ENCODE peak calls at places on chromosome 19, in four cellular contexts. One of them, this sample, is unnamed.

GRCh38 chr19:15304140-15304705 is 28.1 kb downstream of the BRD4 start:
- DNase-seq in GM12878: no peak
- DNase-seq in GM12891: no peak
- DNase-seq in K562: no peak
- DNase-seq in this sample: no peak

GRCh38 chr19:56086671-56087430 is 34.2 kb downstream of the ZNF787 start:
- DNase-seq in GM12878: no peak
- DNase-seq in GM12891: peak; percentile 10
- DNase-seq in K562: no peak
- DNase-seq in this sample: no peak

GRCh38 chr19:49861127-49861526 is 6.2 kb downstream of the PNKP start:
- DNase-seq in GM12878: no peak
- DNase-seq in GM12891: no peak
- DNase-seq in K562: no peak
- DNase-seq in this sample: no peak

GRCh38 chr19:48715681-48716171 is 3.8 kb downstream of the MAMSTR start:
- DNase-seq in GM12878: no peak
- DNase-seq in GM12891: no peak
- DNase-seq in K562: no peak
- DNase-seq in this sample: no peak

GRCh38 chr19:51365211-51366049 is 758 bp downstream of the ETFB start:
- DNase-seq in GM12878: no peak
- DNase-seq in GM12891: no peak
- DNase-seq in K562: peak; percentile 49
- DNase-seq in this sample: peak; percentile 33

GRCh38 chr19:49333426-49334288 is 1.5 kb upstream of the CD37 start:
- DNase-seq in GM12878: peak; percentile 84
- DNase-seq in GM12891: no peak
- DNase-seq in K562: no peak
- DNase-seq in this sample: peak; percentile 56

GRCh38 chr19:55549500-55550320 is 4.4 kb upstream of the SBK3 start:
- DNase-seq in GM12878: no peak
- DNase-seq in GM12891: no peak
- DNase-seq in K562: no peak
- DNase-seq in this sample: no peak

GRCh38 chr19:17860993-17861360 is 1.3 kb downstream of the RPL18A start:
- DNase-seq in GM12878: no peak
- DNase-seq in GM12891: no peak
- DNase-seq in K562: peak; percentile 35
- DNase-seq in this sample: no peak

GRCh38 chr19:40249781-40250180 is 23.3 kb upstream of the CCNP start:
- DNase-seq in GM12878: no peak
- DNase-seq in GM12891: no peak
- DNase-seq in K562: no peak
- DNase-seq in this sample: no peak

GRCh38 chr19:33245948-33246728 is 20.5 kb upstream of the SLC7A10 start:
- DNase-seq in GM12878: no peak
- DNase-seq in GM12891: no peak
- DNase-seq in K562: peak; percentile 40
- DNase-seq in this sample: no peak

GRCh38 chr19:4327252-4327876 is 11.3 kb downstream of the STAP2 start:
- DNase-seq in GM12878: no peak
- DNase-seq in GM12891: no peak
- DNase-seq in K562: peak; percentile 90
- DNase-seq in this sample: peak; percentile 58

GRCh38 chr19:3482507-3483225 is 575 bp downstream of the SMIM44 start:
- DNase-seq in GM12878: no peak
- DNase-seq in GM12891: no peak
- DNase-seq in K562: peak; percentile 31
- DNase-seq in this sample: no peak

GRCh38 chr19:17686592-17687042 is 1.5 kb downstream of the UNC13A start:
- DNase-seq in GM12878: no peak
- DNase-seq in GM12891: no peak
- DNase-seq in K562: peak; percentile 88
- DNase-seq in this sample: no peak

GRCh38 chr19:41025871-41026270 is 34.8 kb downstream of the CYP2B6 start:
- DNase-seq in GM12878: no peak
- DNase-seq in GM12891: no peak
- DNase-seq in K562: no peak
- DNase-seq in this sample: no peak

GRCh38 chr19:7247160-7247559 is 47.1 kb downstream of the INSR start:
- DNase-seq in GM12878: no peak
- DNase-seq in GM12891: no peak
- DNase-seq in K562: no peak
- DNase-seq in this sample: no peak

GRCh38 chr19:839146-839872 is 1.5 kb upstream of the PRTN3 start:
- DNase-seq in GM12878: no peak
- DNase-seq in GM12891: no peak
- DNase-seq in K562: no peak
- DNase-seq in this sample: no peak

GRCh38 chr19:7506385-7507328 is 9.2 kb upstream of the ZNF358 start:
- DNase-seq in GM12878: no peak
- DNase-seq in GM12891: no peak
- DNase-seq in K562: peak; percentile 86
- DNase-seq in this sample: peak; percentile 58

GRCh38 chr19:5246554-5247155 is 94.0 kb downstream of the PTPRS start:
- DNase-seq in GM12878: no peak
- DNase-seq in GM12891: no peak
- DNase-seq in K562: no peak
- DNase-seq in this sample: no peak

GRCh38 chr19:18321729-18322091 is 1.2 kb downstream of the LSM4 start:
- DNase-seq in GM12878: no peak
- DNase-seq in GM12891: no peak
- DNase-seq in K562: no peak
- DNase-seq in this sample: peak; percentile 63

GRCh38 chr19:3142292-3142670 is 6.4 kb downstream of the GNA15 start:
- DNase-seq in GM12878: no peak
- DNase-seq in GM12891: no peak
- DNase-seq in K562: no peak
- DNase-seq in this sample: no peak

GRCh38 chr19:11196406-11197287 is 698 bp downstream of the KANK2 start:
- DNase-seq in GM12878: no peak
- DNase-seq in GM12891: no peak
- DNase-seq in K562: peak; percentile 72
- DNase-seq in this sample: no peak
- TF ChIP-seq SPI1 in GM12878: no peak
- TF ChIP-seq SPI1 in GM12891: no peak
- TF ChIP-seq SPI1 in K562: no peak
- TF ChIP-seq SPI1 in this sample: no peak

DNA sequence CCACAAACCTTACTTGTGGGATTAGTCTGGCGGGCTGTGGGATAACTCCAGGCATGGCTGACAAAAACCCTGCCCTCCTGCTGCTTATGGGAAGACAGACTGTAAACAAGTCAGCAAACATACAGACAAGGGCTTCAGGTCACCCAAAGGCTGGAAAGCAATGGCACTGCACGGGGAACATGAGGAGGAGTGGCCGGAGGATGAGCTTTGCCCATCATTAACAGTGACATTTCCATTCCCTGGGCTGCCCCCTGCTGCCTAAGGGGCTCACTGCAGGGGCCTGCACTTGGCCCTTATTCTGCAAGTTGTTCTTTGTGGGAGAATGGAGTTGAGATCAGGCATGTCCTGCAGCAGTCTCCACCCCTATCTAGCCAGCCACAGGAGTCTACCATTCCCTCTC is 91.3 kb downstream of the UQCRFS1 start:
- DNase-seq in GM12878: no peak
- DNase-seq in GM12891: no peak
- DNase-seq in K562: peak; percentile 59
- DNase-seq in this sample: peak; percentile 14
- TF ChIP-seq SPI1 in GM12878: no peak
- TF ChIP-seq SPI1 in GM12891: no peak
- TF ChIP-seq SPI1 in K562: no peak
- TF ChIP-seq SPI1 in this sample: no peak

GRCh38 chr19:29380581-29380980 is 145.2 kb upstream of the VSTM2B start:
- DNase-seq in GM12878: no peak
- DNase-seq in GM12891: no peak
- DNase-seq in K562: no peak
- DNase-seq in this sample: no peak

GRCh38 chr19:29378543-29379105 is 147.2 kb upstream of the VSTM2B start:
- DNase-seq in GM12878: no peak
- DNase-seq in GM12891: no peak
- DNase-seq in K562: no peak
- DNase-seq in this sample: no peak

GRCh38 chr19:29376855-29377354 is 148.9 kb upstream of the VSTM2B start:
- DNase-seq in GM12878: no peak
- DNase-seq in GM12891: no peak
- DNase-seq in K562: no peak
- DNase-seq in this sample: no peak

GRCh38 chr19:29379257-29379986 is 146.4 kb upstream of the VSTM2B start:
- DNase-seq in GM12878: no peak
- DNase-seq in GM12891: no peak
- DNase-seq in K562: no peak
- DNase-seq in this sample: no peak

DNA sequence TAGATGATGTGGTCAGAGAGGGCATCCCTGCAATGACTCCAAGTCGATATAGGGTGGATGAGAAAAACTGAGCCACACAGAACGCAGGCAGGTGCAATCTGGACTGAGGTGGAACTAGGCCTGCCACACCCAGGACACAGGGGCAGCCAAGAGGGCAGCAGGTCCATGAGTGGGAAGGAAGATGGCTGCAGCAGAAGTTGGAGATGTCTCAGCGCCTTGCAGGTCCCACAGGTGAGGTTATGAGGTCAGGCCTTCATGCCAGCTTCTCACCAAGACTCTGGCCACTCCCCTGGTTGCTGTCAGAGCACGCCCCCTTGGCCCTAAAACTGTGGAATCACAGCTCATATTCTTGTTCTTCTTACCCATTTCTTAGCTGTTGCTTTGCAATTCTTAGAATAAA is 147.7 kb upstream of the VSTM2B start:
- DNase-seq in GM12878: no peak
- DNase-seq in GM12891: no peak
- DNase-seq in K562: no peak
- DNase-seq in this sample: no peak
- TF ChIP-seq SPI1 in GM12878: no peak
- TF ChIP-seq SPI1 in GM12891: no peak
- TF ChIP-seq SPI1 in K562: no peak
- TF ChIP-seq SPI1 in this sample: no peak

GRCh38 chr19:2042485-2043268 is 8.4 kb downstream of the MKNK2 start:
- DNase-seq in GM12878: no peak
- DNase-seq in GM12891: no peak
- DNase-seq in K562: peak; percentile 15
- DNase-seq in this sample: peak; percentile 38

GRCh38 chr19:2041686-2042484 is 9.2 kb downstream of the MKNK2 start:
- DNase-seq in GM12878: peak; percentile 73
- DNase-seq in GM12891: peak; percentile 99
- DNase-seq in K562: peak; percentile 91
- DNase-seq in this sample: peak; percentile 88

GRCh38 chr19:2043864-2044708 is 7.0 kb downstream of the MKNK2 start:
- DNase-seq in GM12878: no peak
- DNase-seq in GM12891: no peak
- DNase-seq in K562: peak; percentile 8
- DNase-seq in this sample: no peak

GRCh38 chr19:2044709-2045500 is 6.1 kb downstream of the MKNK2 start:
- DNase-seq in GM12878: no peak
- DNase-seq in GM12891: no peak
- DNase-seq in K562: peak; percentile 14
- DNase-seq in this sample: no peak

DNA sequence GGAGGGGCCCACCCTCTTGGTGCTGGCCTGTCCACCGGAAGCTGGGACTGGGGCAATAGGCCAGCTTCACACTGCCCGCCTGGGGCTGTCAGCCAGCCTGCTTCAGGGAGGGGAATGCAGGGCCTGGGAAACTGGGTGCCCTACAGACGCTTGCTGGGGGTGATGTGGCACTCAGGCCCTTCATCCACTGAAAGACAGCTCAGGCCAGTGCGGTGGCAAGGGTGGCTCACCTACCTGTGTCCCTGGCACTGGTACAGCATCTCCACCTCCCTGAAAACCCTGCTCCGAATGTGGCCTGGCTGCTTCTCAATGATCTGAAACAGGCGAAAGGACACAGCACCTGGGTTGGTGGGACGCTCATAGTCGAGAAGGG is 7.8 kb downstream of the MKNK2 start:
- DNase-seq in GM12878: no peak
- DNase-seq in GM12891: no peak
- DNase-seq in K562: no peak
- DNase-seq in this sample: peak; percentile 28
- TF ChIP-seq SPI1 in GM12878: no peak
- TF ChIP-seq SPI1 in GM12891: no peak
- TF ChIP-seq SPI1 in K562: no peak
- TF ChIP-seq SPI1 in this sample: no peak